ENCODE peak calls at places on chromosomes 5 and 9, in seven cellular contexts. C, L, R, U, M, K and B are unnamed samples.

GRCh38 chr5:143653766-143654282 is 158.1 kb upstream of the HMHB1 start:
- DNase-seq in C (no peak), L (no peak), R (no peak), U (no peak), M (no peak), K (no peak), B (no peak)

GRCh38 chr9:92767078-92768054 is 2.7 kb upstream of the BICD2 start:
- DNase-seq in C (no peak), L (no peak), R (no peak), U (no peak), M (no peak), K (no peak), B (no peak)

GRCh38 chr5:96669919-96670318 is 7.7 kb downstream of the CAST start:
- DNase-seq in C (no peak), L (no peak), R (no peak), U (no peak), M (no peak), K (no peak), B (no peak)

GRCh38 chr5:85320495-85320894 is 935.8 kb upstream of the EDIL3 start:
- DNase-seq in C (no peak), L (no peak), R (no peak), U (no peak), M (no peak), K (no peak), B (no peak)

GRCh38 chr5:94968507-94969095 is 316.3 kb downstream of the MCTP1 start:
- DNase-seq in C (peak), L (no peak), R (no peak), U (no peak), M (peak), K (peak), B (peak)

GRCh38 chr5:154757647-154758406 is 2.6 kb downstream of the LARP1 start:
- DNase-seq in C (peak), L (no peak), R (no peak), U (no peak), M (no peak), K (peak), B (peak)

GRCh38 chr5:67983251-67983941 is 232.2 kb upstream of the PIK3R1 start:
- DNase-seq in C (no peak), L (no peak), R (no peak), U (no peak), M (no peak), K (peak), B (no peak)

GRCh38 chr9:106862946-106863740 is at the start of gene ZNF462:
- DNase-seq in C (peak), L (peak), R (peak), U (peak), M (no peak), K (peak), B (no peak)

GRCh38 chr5:135559342-135559741 is 19.4 kb downstream of the CXCL14 start:
- DNase-seq in C (no peak), L (no peak), R (no peak), U (no peak), M (peak), K (peak), B (no peak)

GRCh38 chr9:117720555-117720954 is 16.4 kb downstream of the TLR4 start:
- DNase-seq in C (no peak), L (no peak), R (no peak), U (peak), M (no peak), K (no peak), B (no peak)

GRCh38 chr9:129420721-129421120 is 200.2 kb downstream of the C9orf50 start:
- DNase-seq in C (no peak), L (no peak), R (no peak), U (no peak), M (no peak), K (no peak), B (no peak)

GRCh38 chr5:156851880-156852279 is 1.8 kb downstream of the PPP1R2B start:
- DNase-seq in C (no peak), L (no peak), R (no peak), U (no peak), M (no peak), K (no peak), B (no peak)

GRCh38 chr9:108784998-108785397 is 70.8 kb downstream of the ACTL7B start:
- DNase-seq in C (no peak), L (no peak), R (no peak), U (no peak), M (no peak), K (no peak), B (no peak)

GRCh38 chr9:34371886-34372597 is 4.7 kb downstream of the MYORG start:
- DNase-seq in C (no peak), L (no peak), R (no peak), U (no peak), M (no peak), K (no peak), B (no peak)

GRCh38 chr9:27462846-27463245 is 61.2 kb upstream of the IFNK start:
- DNase-seq in C (no peak), L (no peak), R (no peak), U (no peak), M (no peak), K (no peak), B (no peak)

GRCh38 chr9:27457445-27457844 is 66.6 kb upstream of the IFNK start:
- DNase-seq in C (no peak), L (no peak), R (no peak), U (no peak), M (peak), K (no peak), B (peak)

GRCh38 chr9:27462434-27462833 is 61.7 kb upstream of the IFNK start:
- DNase-seq in C (no peak), L (no peak), R (no peak), U (no peak), M (peak), K (no peak), B (no peak)

GRCh38 chr9:27460225-27461023 is 63.7 kb upstream of the IFNK start:
- DNase-seq in C (peak), L (no peak), R (no peak), U (no peak), M (no peak), K (no peak), B (no peak)
- TF ChIP-seq POLR2A in C (no peak), L (no peak), R (no peak), U (no peak), M (no peak), K (no peak), B (no peak)

GRCh38 chr5:140363631-140364471 is 3.9 kb downstream of the SLC4A9 start:
- DNase-seq in C (no peak), L (no peak), R (no peak), U (no peak), M (no peak), K (no peak), B (no peak)
- H3K4me3 ChIP-seq in C (no peak), L (peak), R (peak), U (peak), M (peak), K (no peak), B (no peak)

GRCh38 chr9:89522261-89522978 is 24.5 kb upstream of the SEMA4D start:
- DNase-seq in C (no peak), L (no peak), R (no peak), U (no peak), M (no peak), K (no peak), B (peak)
- TF ChIP-seq POLR2A in C (no peak), L (no peak), R (no peak), U (no peak), M (no peak), K (no peak), B (no peak)

GRCh38 chr5:126448720-126449119 is 25.5 kb downstream of the GRAMD2B start:
- DNase-seq in C (no peak), L (no peak), R (no peak), U (no peak), M (no peak), K (no peak), B (no peak)

GRCh38 chr5:126452477-126452876 is 29.3 kb downstream of the GRAMD2B start:
- DNase-seq in C (no peak), L (no peak), R (no peak), U (no peak), M (no peak), K (peak), B (no peak)

GRCh38 chr5:126450388-126450787 is 27.2 kb downstream of the GRAMD2B start:
- DNase-seq in C (no peak), L (no peak), R (no peak), U (no peak), M (peak), K (no peak), B (no peak)

GRCh38 chr5:126450895-126451294 is 27.7 kb downstream of the GRAMD2B start:
- DNase-seq in C (no peak), L (no peak), R (no peak), U (no peak), M (no peak), K (no peak), B (no peak)

DNA sequence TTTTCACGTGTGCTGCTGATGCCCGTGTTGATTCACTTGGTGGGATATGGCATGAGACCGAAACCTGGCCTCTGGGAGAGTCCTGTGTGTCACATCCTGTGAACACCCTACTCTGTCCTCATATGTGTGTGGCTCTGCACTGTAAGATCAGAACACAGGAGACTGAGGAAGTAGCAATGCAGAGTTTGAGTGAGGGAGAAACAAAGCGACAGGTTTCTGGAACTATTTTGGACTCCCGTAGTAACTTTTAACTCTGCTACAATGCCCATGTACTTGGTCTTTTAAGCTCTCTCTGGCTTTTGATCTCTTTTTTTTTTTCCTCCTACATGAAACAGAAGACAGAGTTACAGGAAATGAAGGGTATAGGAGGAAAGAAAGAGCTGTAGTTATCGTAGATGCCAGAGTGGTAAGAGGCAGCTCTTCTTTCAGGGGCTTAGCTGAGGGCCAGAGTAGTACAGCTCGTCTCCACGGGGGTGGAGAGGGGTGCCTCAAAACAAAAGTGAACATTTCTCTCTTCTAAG is 26.6 kb downstream of the GRAMD2B start:
- DNase-seq in C (peak), L (peak), R (no peak), U (no peak), M (no peak), K (peak), B (no peak)
- H3K4me3 ChIP-seq in C (no peak), L (peak), R (peak), U (peak), M (peak), K (no peak), B (no peak)